ENCODE peak calls at places on chromosomes 2 and 18, in nine cellular contexts. H, Y, K, M, B, N, X, U and Q are unnamed samples.

GRCh38 chr2:74191596-74192380 is 6.6 kb upstream of the MTHFD2 start:
- DNase-seq in H (no peak), Y (no peak), K (no peak), M (no peak), B (no peak), N (no peak), X (no peak), U (no peak), Q (no peak)

GRCh38 chr2:105038383-105039061 is 653 bp downstream of the MRPS9 start:
- DNase-seq in H (no peak), Y (no peak), K (no peak), M (peak; percentile 1), B (no peak), N (no peak), X (no peak), U (no peak), Q (peak; percentile 4)

GRCh38 chr2:4972472-4972871 is 719.7 kb upstream of the SOX11 start:
- DNase-seq in H (no peak), Y (no peak), K (no peak), M (no peak), B (no peak), N (no peak), X (no peak), U (no peak), Q (no peak)

GRCh38 chr18:64983497-64984238 is 767.1 kb upstream of the CDH7 start:
- DNase-seq in H (no peak), Y (no peak), K (no peak), M (no peak), B (no peak), N (no peak), X (no peak), U (no peak), Q (no peak)

GRCh38 chr2:197181491-197181890 is 129.1 kb downstream of the ANKRD44 start:
- DNase-seq in H (peak; percentile 14), Y (no peak), K (no peak), M (no peak), B (no peak), N (peak; percentile 69), X (no peak), U (no peak), Q (no peak)

GRCh38 chr2:122167561-122167960 is 412.1 kb downstream of the TSN start:
- DNase-seq in H (peak; percentile 41), Y (no peak), K (no peak), M (no peak), B (no peak), N (peak; percentile 30), X (no peak), U (no peak), Q (no peak)

GRCh38 chr2:15218423-15219086 is 342.6 kb downstream of the NBAS start:
- DNase-seq in H (no peak), Y (no peak), K (no peak), M (no peak), B (no peak), N (no peak), X (no peak), U (no peak), Q (no peak)

GRCh38 chr2:118223487-118224136 is 135.3 kb downstream of the INSIG2 start:
- DNase-seq in H (peak; percentile 21), Y (no peak), K (no peak), M (no peak), B (no peak), N (no peak), X (no peak), U (peak; percentile 4), Q (no peak)

GRCh38 chr2:233120459-233120858 is 60.3 kb downstream of the INPP5D start:
- DNase-seq in H (no peak), Y (no peak), K (no peak), M (no peak), B (no peak), N (no peak), X (no peak), U (no peak), Q (no peak)

GRCh38 chr2:149648282-149649030 is 60.9 kb upstream of the MMADHC start:
- DNase-seq in H (peak; percentile 91), Y (peak; percentile 91), K (peak; percentile 72), M (peak; percentile 82), B (no peak), N (peak; percentile 98), X (peak; percentile 99), U (no peak), Q (peak; percentile 33)

GRCh38 chr2:20622731-20623130 is 28.2 kb downstream of the HS1BP3 start:
- DNase-seq in H (no peak), Y (no peak), K (peak; percentile 97), M (no peak), B (no peak), N (no peak), X (no peak), U (no peak), Q (no peak)

GRCh38 chr2:133977385-133977784 is 276.5 kb upstream of the MGAT5 start:
- DNase-seq in H (no peak), Y (no peak), K (no peak), M (no peak), B (no peak), N (no peak), X (no peak), U (no peak), Q (no peak)

GRCh38 chr2:88837511-88838160 is 146.2 kb downstream of the RPIA start:
- DNase-seq in H (no peak), Y (no peak), K (no peak), M (no peak), B (no peak), N (no peak), X (no peak), U (no peak), Q (no peak)

GRCh38 chr2:15667579-15668556 is 76.2 kb downstream of the DDX1 start:
- DNase-seq in H (peak; percentile 67), Y (peak; percentile 48), K (no peak), M (no peak), B (no peak), N (peak; percentile 60), X (peak; percentile 12), U (no peak), Q (no peak)

GRCh38 chr2:181784556-181784955 is 104.2 kb upstream of the NEUROD1 start:
- DNase-seq in H (peak; percentile 71), Y (peak; percentile 17), K (no peak), M (peak; percentile 65), B (no peak), N (peak; percentile 27), X (no peak), U (no peak), Q (no peak)

GRCh38 chr18:48649231-48649630 is 110.4 kb downstream of the CTIF start:
- DNase-seq in H (no peak), Y (no peak), K (no peak), M (no peak), B (no peak), N (no peak), X (no peak), U (no peak), Q (no peak)

GRCh38 chr2:120922571-120923332 is 187.1 kb downstream of the GLI2 start:
- DNase-seq in H (no peak), Y (no peak), K (no peak), M (no peak), B (no peak), N (no peak), X (no peak), U (no peak), Q (no peak)

GRCh38 chr2:5453648-5454390 is 238.4 kb upstream of the SOX11 start:
- DNase-seq in H (peak; percentile 87), Y (no peak), K (no peak), M (no peak), B (no peak), N (no peak), X (no peak), U (no peak), Q (peak; percentile 7)

GRCh38 chr2:42939411-42940206 is 147.2 kb upstream of the HAAO start:
- DNase-seq in H (no peak), Y (no peak), K (no peak), M (no peak), B (no peak), N (no peak), X (no peak), U (no peak), Q (no peak)

GRCh38 chr18:415627-416612 is 84.6 kb downstream of the COLEC12 start:
- DNase-seq in H (peak; percentile 69), Y (peak; percentile 72), K (no peak), M (no peak), B (no peak), N (peak; percentile 63), X (peak; percentile 56), U (no peak), Q (no peak)

GRCh38 chr2:43292297-43292696 is 65.9 kb upstream of the ZFP36L2 start:
- DNase-seq in H (no peak), Y (no peak), K (no peak), M (no peak), B (no peak), N (no peak), X (no peak), U (no peak), Q (no peak)

GRCh38 chr2:170465241-170465640 is 249.9 kb upstream of the SP5 start:
- DNase-seq in H (peak; percentile 43), Y (no peak), K (no peak), M (no peak), B (no peak), N (peak; percentile 44), X (peak; percentile 35), U (no peak), Q (no peak)

GRCh38 chr2:38168710-38169480 is 92.9 kb upstream of the CYP1B1 start:
- DNase-seq in H (no peak), Y (peak; percentile 38), K (no peak), M (no peak), B (no peak), N (peak; percentile 64), X (no peak), U (no peak), Q (no peak)

GRCh38 chr18:23779696-23780303 is 90.5 kb downstream of the LAMA3 start:
- DNase-seq in H (peak; percentile 20), Y (peak; percentile 11), K (no peak), M (peak; percentile 56), B (no peak), N (peak; percentile 36), X (peak; percentile 46), U (no peak), Q (no peak)

GRCh38 chr18:12254820-12255511 is 805 bp downstream of the CIDEA start:
- DNase-seq in H (no peak), Y (no peak), K (no peak), M (no peak), B (no peak), N (no peak), X (no peak), U (no peak), Q (no peak)

GRCh38 chr2:218031261-218031660 is 28.5 kb upstream of the TNS1 start:
- DNase-seq in H (no peak), Y (no peak), K (no peak), M (no peak), B (no peak), N (no peak), X (no peak), U (no peak), Q (no peak)

GRCh38 chr2:177551989-177552413 is 159.4 kb downstream of the AGPS start:
- DNase-seq in H (peak; percentile 17), Y (no peak), K (peak; percentile 31), M (peak; percentile 25), B (no peak), N (peak; percentile 21), X (no peak), U (no peak), Q (no peak)

GRCh38 chr2:224892574-224893204 is 149.6 kb downstream of the DOCK10 start:
- DNase-seq in H (no peak), Y (no peak), K (no peak), M (no peak), B (no peak), N (no peak), X (no peak), U (no peak), Q (no peak)

GRCh38 chr18:35335861-35336260 is 8.4 kb downstream of the ZNF24 start:
- DNase-seq in H (no peak), Y (no peak), K (no peak), M (no peak), B (no peak), N (no peak), X (no peak), U (no peak), Q (no peak)

GRCh38 chr2:147449323-147450080 is 395.3 kb upstream of the ACVR2A start:
- DNase-seq in H (no peak), Y (no peak), K (no peak), M (no peak), B (no peak), N (no peak), X (no peak), U (no peak), Q (no peak)

GRCh38 chr2:227536445-227536844 is 62.2 kb upstream of the SCYGR2 start:
- DNase-seq in H (no peak), Y (no peak), K (no peak), M (peak; percentile 36), B (no peak), N (peak; percentile 19), X (no peak), U (no peak), Q (no peak)